ENCODE peak calls at places on chromosomes 12 and 14, in four cellular contexts. T is heart right ventricle, R is uterus, Z is fibroblast of mammary gland. A is an unnamed sample.
A peak's percentile ranks its signal among the peaks of the same experiment; 100 is the strongest.

GRCh38 chr14:33851366-33851765 is 99.5 kb downstream of the EGLN3 start:
- DNase-seq in R (no peak), Z (no peak), T (no peak), A (no peak)

GRCh38 chr12:12266389-12266872 is 413 bp downstream of the LRP6 start:
- DNase-seq in R (no peak), T (peak; percentile 16), Z (no peak), A (no peak)

GRCh38 chr14:34843011-34843554 is 32.1 kb downstream of the BAZ1A start:
- DNase-seq in R (no peak), T (no peak), Z (peak; percentile 89), A (peak; percentile 88)

GRCh38 chr14:51638071-51638944 is 13.4 kb upstream of the FRMD6 start:
- DNase-seq in R (no peak), T (no peak), Z (peak; percentile 67), A (peak; percentile 45)

GRCh38 chr12:28958553-28959195 is 190.4 kb upstream of the FAR2 start:
- DNase-seq in R (no peak), Z (peak; percentile 78), T (no peak), A (peak; percentile 87)

GRCh38 chr14:56490379-56490778 is 89.2 kb upstream of the TMEM260 start:
- DNase-seq in Z (peak; percentile 53), T (no peak), R (no peak), A (peak; percentile 57)

GRCh38 chr12:111330800-111331752 is 37.8 kb downstream of the PHETA1 start:
- DNase-seq in T (no peak), R (no peak), Z (peak; percentile 46), A (peak; percentile 67)

GRCh38 chr12:5884285-5884684 is 60.8 kb downstream of the ANO2 start:
- DNase-seq in R (no peak), T (no peak), Z (no peak), A (no peak)

GRCh38 chr12:124053855-124054254 is 80.8 kb downstream of the ZNF664 start:
- DNase-seq in T (peak; percentile 34), Z (peak; percentile 61), R (peak; percentile 69), A (peak; percentile 85)

GRCh38 chr12:131494141-131494733 is 216.7 kb upstream of the SFSWAP start:
- DNase-seq in Z (no peak), T (no peak), R (no peak), A (no peak)

GRCh38 chr12:131096681-131097181 is 143.0 kb downstream of the ADGRD1 start:
- DNase-seq in T (peak; percentile 9), R (no peak), Z (no peak), A (no peak)

GRCh38 chr14:94316692-94317091 is 6.4 kb downstream of the SERPINA6 start:
- DNase-seq in Z (no peak), R (no peak), T (no peak), A (no peak)

GRCh38 chr12:116794725-116795124 is 56.6 kb downstream of the RNFT2 start:
- DNase-seq in T (no peak), Z (no peak), R (no peak), A (no peak)

GRCh38 chr12:78584695-78585094 is 279.9 kb upstream of the SYT1 start:
- DNase-seq in Z (peak; percentile 45), R (no peak), T (no peak), A (peak; percentile 29)

GRCh38 chr14:32013083-32013482 is 64.0 kb upstream of the ARHGAP5 start:
- DNase-seq in T (no peak), Z (no peak), R (no peak), A (no peak)

GRCh38 chr14:77865455-77865854 is 65.5 kb downstream of the ADCK1 start:
- DNase-seq in T (no peak), R (no peak), Z (no peak), A (no peak)

GRCh38 chr14:49173765-49174373 is 412.3 kb downstream of the RPS29 start:
- DNase-seq in T (no peak), Z (peak; percentile 75), R (no peak), A (peak; percentile 80)

GRCh38 chr14:57725399-57726077 is 140.4 kb downstream of the SLC35F4 start:
- DNase-seq in Z (peak; percentile 84), R (no peak), T (no peak), A (peak; percentile 77)

GRCh38 chr14:95294834-95295599 is 24.7 kb downstream of the CLMN start:
- DNase-seq in R (no peak), T (no peak), Z (peak; percentile 84), A (peak; percentile 31)

GRCh38 chr12:115617391-115617790 is 660.1 kb downstream of the MED13L start:
- DNase-seq in R (no peak), T (no peak), Z (no peak), A (no peak)

GRCh38 chr12:122964439-122965257 is 1.6 kb downstream of the ABCB9 start:
- DNase-seq in Z (no peak), R (no peak), T (no peak), A (no peak)

GRCh38 chr12:57229041-57229633 is 374 bp upstream of the SHMT2 start:
- DNase-seq in Z (no peak), T (no peak), R (no peak), A (no peak)

GRCh38 chr14:53613404-53614253 is 343.0 kb downstream of the BMP4 start:
- DNase-seq in T (no peak), R (no peak), Z (peak; percentile 10), A (no peak)

GRCh38 chr14:80425686-80426085 is 214.4 kb upstream of the DIO2 start:
- DNase-seq in T (no peak), R (no peak), Z (peak; percentile 91), A (peak; percentile 94)

GRCh38 chr12:630656-631632 is 32.3 kb downstream of the NINJ2 start:
- DNase-seq in Z (no peak), T (peak; percentile 76), R (peak; percentile 38), A (no peak)

GRCh38 chr14:39102969-39103957 is at the start of gene SEC23A:
- DNase-seq in Z (peak; percentile 82), R (peak; percentile 88), T (peak; percentile 91), A (peak; percentile 88)

GRCh38 chr14:102831163-102831804 is 54.0 kb downstream of the TRAF3 start:
- DNase-seq in Z (no peak), T (no peak), R (no peak), A (no peak)

GRCh38 chr12:64737539-64737938 is 21.7 kb downstream of the GNS start:
- DNase-seq in Z (no peak), T (no peak), R (no peak), A (no peak)

GRCh38 chr14:105646175-105646574 is 119.8 kb downstream of the TMEM121 start:
- DNase-seq in T (no peak), Z (no peak), R (no peak), A (no peak)

GRCh38 chr12:126506426-126507182 is 1441.4 kb downstream of the AACS start:
- DNase-seq in R (no peak), Z (peak; percentile 20), T (no peak), A (peak; percentile 53)

GRCh38 chr14:50225067-50225973 is 6.1 kb downstream of the SOS2 start:
- DNase-seq in T (no peak), R (no peak), Z (peak; percentile 94), A (peak; percentile 82)

GRCh38 chr14:68364823-68365222 is 428.0 kb downstream of the ZFP36L1 start:
- DNase-seq in Z (no peak), T (no peak), R (peak; percentile 21), A (peak; percentile 36)

GRCh38 chr12:68861890-68862289 is 53.9 kb downstream of the MDM2 start:
- DNase-seq in T (no peak), Z (no peak), R (no peak), A (no peak)

GRCh38 chr14:106286697-106287290 is 760.4 kb downstream of the TMEM121 start:
- DNase-seq in T (no peak), R (no peak), Z (no peak), A (no peak)

GRCh38 chr14:77988096-77988870 is 181.9 kb upstream of the NRXN3 start:
- DNase-seq in R (no peak), Z (peak; percentile 67), T (no peak), A (no peak)

GRCh38 chr14:98189521-98189920 is 1082.5 kb downstream of the BCL11B start:
- DNase-seq in R (no peak), Z (no peak), T (no peak), A (no peak)

GRCh38 chr12:62248873-62249272 is 11.3 kb upstream of the USP15 start:
- DNase-seq in R (no peak), Z (peak; percentile 19), T (no peak), A (peak; percentile 86)

GRCh38 chr12:55934773-55935172 is 3.8 kb downstream of the DGKA start:
- DNase-seq in R (no peak), T (no peak), Z (no peak), A (no peak)

GRCh38 chr12:80648866-80649265 is 58.6 kb upstream of the MYF6 start:
- DNase-seq in T (no peak), Z (peak; percentile 93), R (no peak), A (peak; percentile 36)

GRCh38 chr12:86261142-86261541 is 5.0 kb upstream of the MGAT4C start:
- DNase-seq in Z (peak; percentile 23), R (no peak), T (no peak), A (peak; percentile 36)

GRCh38 chr12:86261606-86262005 is 5.4 kb upstream of the MGAT4C start:
- DNase-seq in Z (no peak), R (no peak), T (no peak), A (no peak)

GRCh38 chr12:86265329-86265695 is 9.1 kb upstream of the MGAT4C start:
- DNase-seq in Z (no peak), R (no peak), T (no peak), A (no peak)

GRCh38 chr12:86260183-86260582 is 4.0 kb upstream of the MGAT4C start:
- DNase-seq in T (no peak), R (no peak), Z (no peak), A (no peak)

GRCh38 chr12:86264451-86265328 is 8.5 kb upstream of the MGAT4C start:
- DNase-seq in Z (no peak), R (no peak), T (peak; percentile 6), A (no peak)
- H3K4me3 ChIP-seq in Z (no peak overlapping the region), R (no peak overlapping the region), T (peak overlapping the region; percentile 17), A (no peak overlapping the region)

GRCh38 chr14:27528328-27528727 is 930.5 kb upstream of the NOVA1 start:
- DNase-seq in Z (peak; percentile 57), R (no peak), T (no peak), A (peak; percentile 71)
- TF ChIP-seq CTCF in Z (peak; percentile 60), R (no peak), T (peak; percentile 20), A (peak; percentile 71)

DNA sequence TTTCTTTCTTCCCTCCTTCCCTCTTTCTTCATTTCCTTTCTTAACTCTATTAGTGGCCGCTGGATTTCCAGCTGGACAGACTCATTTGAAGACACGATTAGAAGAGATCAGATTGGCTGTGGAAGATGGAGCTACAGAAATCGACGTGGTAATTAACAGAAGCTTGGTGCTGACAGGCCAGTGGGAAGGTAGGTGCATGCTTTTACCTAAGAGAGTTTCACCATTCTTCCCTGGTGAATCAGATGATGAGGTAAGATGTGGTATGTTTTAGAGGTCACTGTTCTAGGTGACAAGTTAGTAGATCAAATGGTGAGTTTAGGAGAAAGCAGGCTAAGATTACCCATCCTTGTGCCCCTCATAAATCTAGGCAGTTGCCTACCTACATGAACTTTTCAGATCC is 51.6 kb downstream of the DERA start:
- DNase-seq in R (no peak), Z (peak; percentile 27), T (no peak), A (peak; percentile 14)
- H3K4me3 ChIP-seq in R (no peak overlapping the region), Z (no peak overlapping the region), T (no peak overlapping the region), A (no peak overlapping the region)

GRCh38 chr12:39671898-39672875 is 52.6 kb upstream of the ABCD2 start:
- DNase-seq in R (no peak), Z (no peak), T (no peak), A (no peak)

GRCh38 chr12:39672976-39673375 is 53.4 kb upstream of the ABCD2 start:
- DNase-seq in R (no peak), Z (no peak), T (no peak), A (no peak)

GRCh38 chr12:39675263-39675662 is 55.7 kb upstream of the ABCD2 start:
- DNase-seq in R (no peak), Z (no peak), T (no peak), A (no peak)
- TF ChIP-seq CTCF in R (no peak), Z (no peak), T (no peak), A (no peak)

A was measured in fibroblast of pulmonary artery.